ENCODE peak calls at places on chromosomes 12 and 14, in four cellular contexts. Y, C, H and U are unnamed samples.

GRCh38 chr12:11762723-11763326 is 113.4 kb downstream of the ETV6 start:
- DNase-seq in Y (no peak), C (no peak), H (no peak), U (no peak)

GRCh38 chr12:13008741-13009380 is 8.8 kb upstream of the HEBP1 start:
- DNase-seq in Y (no peak), C (no peak), H (no peak), U (no peak)

GRCh38 chr12:122807651-122808050 is 27.6 kb upstream of the HIP1R start:
- DNase-seq in Y (no peak), C (no peak), H (no peak), U (no peak)

GRCh38 chr12:47986832-47987231 is 17.4 kb downstream of the COL2A1 start:
- DNase-seq in Y (no peak), C (no peak), H (no peak), U (no peak)

GRCh38 chr14:55125403-55125802 is 3.6 kb upstream of the LGALS3 start:
- DNase-seq in Y (no peak), C (no peak), H (no peak), U (no peak)

GRCh38 chr14:34539407-34540180 is at the start of gene EAPP:
- DNase-seq in Y (peak), C (peak), H (peak), U (peak)

GRCh38 chr12:103986823-103987222 is 21.2 kb downstream of the TDG start:
- DNase-seq in Y (no peak), C (no peak), H (no peak), U (no peak)

GRCh38 chr12:92234533-92234932 is 88.9 kb upstream of the BTG1 start:
- DNase-seq in Y (no peak), C (no peak), H (no peak), U (no peak)

GRCh38 chr12:101552277-101552676 is 42.5 kb upstream of the MYBPC1 start:
- DNase-seq in Y (no peak), C (no peak), H (no peak), U (no peak)

GRCh38 chr12:77617818-77618217 is 212.9 kb upstream of the NAV3 start:
- DNase-seq in Y (no peak), C (no peak), H (no peak), U (no peak)

GRCh38 chr12:15001733-15002471 is 29.1 kb downstream of the PDE6H start:
- DNase-seq in Y (peak), C (peak), H (no peak), U (no peak)

GRCh38 chr14:52268191-52269061 is 928 bp downstream of the PTGDR start:
- DNase-seq in Y (no peak), C (peak), H (no peak), U (no peak)

GRCh38 chr12:642633-643477 is 20.4 kb downstream of the NINJ2 start:
- DNase-seq in Y (no peak), C (peak), H (peak), U (peak)

GRCh38 chr14:81946808-81947798 is 413.4 kb upstream of the SEL1L start:
- DNase-seq in Y (no peak), C (no peak), H (no peak), U (no peak)

GRCh38 chr12:79710707-79711483 is 20.1 kb upstream of the PAWR start:
- DNase-seq in Y (no peak), C (no peak), H (no peak), U (no peak)

GRCh38 chr12:107955966-107956643 is 173.0 kb upstream of the WSCD2 start:
- DNase-seq in Y (no peak), C (no peak), H (no peak), U (no peak)

GRCh38 chr12:65721541-65722190 is 102.6 kb upstream of the HMGA2 start:
- DNase-seq in Y (no peak), C (no peak), H (no peak), U (no peak)

GRCh38 chr12:82688035-82688501 is 1.4 kb downstream of the TMTC2 start:
- DNase-seq in Y (no peak), C (no peak), H (no peak), U (no peak)

GRCh38 chr14:53109688-53110041 is 43.5 kb downstream of the DDHD1 start:
- DNase-seq in Y (peak), C (no peak), H (no peak), U (no peak)

GRCh38 chr14:100372357-100373048 is 49.4 kb downstream of the SLC25A47 start:
- DNase-seq in Y (no peak), C (no peak), H (no peak), U (no peak)

GRCh38 chr14:21039059-21039422 is 3.1 kb upstream of the RNASE7 start:
- DNase-seq in Y (peak), C (peak), H (no peak), U (no peak)

GRCh38 chr12:118237908-118238307 is 102.0 kb downstream of the PEBP1 start:
- DNase-seq in Y (no peak), C (no peak), H (no peak), U (no peak)

GRCh38 chr12:131747771-131748170 is 36.9 kb downstream of the SFSWAP start:
- DNase-seq in Y (no peak), C (no peak), H (no peak), U (no peak)

GRCh38 chr12:116697305-116698130 is 40.4 kb downstream of the SPRING1 start:
- DNase-seq in Y (peak), C (no peak), H (no peak), U (peak)

GRCh38 chr12:27841392-27841882 is 61.4 kb upstream of the MANSC4 start:
- DNase-seq in Y (no peak), C (no peak), H (no peak), U (no peak)
- TF ChIP-seq TAF1 in Y (no peak), C (no peak), H (no peak), U (no peak)

GRCh38 chr14:91388551-91388975 is 29.1 kb downstream of the CCDC88C start:
- DNase-seq in Y (no peak), C (no peak), H (no peak), U (no peak)
- TF ChIP-seq POLR2AphosphoS5 in Y (no peak), C (no peak), H (no peak), U (no peak)

GRCh38 chr12:55682087-55682796 is 25.5 kb downstream of the ITGA7 start:
- DNase-seq in Y (peak), C (no peak), H (no peak), U (no peak)

GRCh38 chr12:55683676-55684075 is 24.0 kb downstream of the ITGA7 start:
- DNase-seq in Y (no peak), C (no peak), H (no peak), U (no peak)

GRCh38 chr12:55684761-55685370 is 22.8 kb downstream of the ITGA7 start:
- DNase-seq in Y (no peak), C (no peak), H (no peak), U (no peak)

GRCh38 chr12:55679691-55680090 is 28.0 kb downstream of the ITGA7 start:
- DNase-seq in Y (no peak), C (no peak), H (no peak), U (no peak)

DNA sequence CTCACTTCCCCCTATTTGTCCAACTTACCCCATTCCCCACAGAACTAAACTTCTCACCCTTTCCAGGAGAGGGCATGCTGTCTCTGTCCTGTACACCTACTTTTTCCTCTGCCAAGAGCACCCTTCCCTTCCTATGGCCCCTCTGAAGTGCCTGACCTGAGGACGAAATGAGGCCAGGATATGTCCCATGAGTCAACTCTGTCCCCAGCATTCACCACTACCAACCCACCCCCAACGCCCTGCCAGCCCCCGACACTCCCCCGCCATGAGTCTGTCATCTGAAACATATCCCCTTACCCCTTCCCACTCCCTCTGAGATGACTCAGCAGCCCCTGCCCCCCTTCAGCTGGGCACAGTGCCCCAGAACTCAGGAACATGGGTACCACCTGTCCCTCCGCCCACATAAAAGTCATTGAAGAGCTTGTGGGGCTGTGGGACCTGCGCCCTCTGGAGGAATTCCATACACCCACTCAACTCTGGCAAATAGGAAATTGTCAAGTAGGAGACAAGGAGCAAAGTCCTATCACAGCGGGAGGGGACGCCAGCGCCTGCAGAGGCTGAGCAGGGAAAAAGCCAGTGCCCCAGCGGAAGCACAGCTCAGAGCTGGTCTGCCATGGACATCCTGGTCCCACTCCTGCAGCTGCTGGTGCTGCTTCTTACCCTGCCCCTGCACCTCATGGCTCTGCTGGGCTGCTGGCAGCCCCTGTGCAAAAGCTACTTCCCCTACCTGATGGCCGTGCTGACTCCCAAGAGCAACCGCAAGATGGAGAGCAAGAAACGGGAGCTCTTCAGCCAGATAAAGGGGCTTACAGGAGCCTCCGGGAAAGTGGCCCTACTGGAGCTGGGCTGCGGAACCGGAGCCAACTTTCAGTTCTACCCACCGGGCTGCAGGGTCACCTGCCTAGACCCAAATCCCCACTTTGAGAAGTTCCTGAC is 26.3 kb downstream of the ITGA7 start:
- DNase-seq in Y (peak), C (peak), H (no peak), U (no peak)
- TF ChIP-seq POLR2A in Y (peak), C (no peak), H (no peak), U (no peak)

GRCh38 chr14:89534896-89535615 is 118.0 kb upstream of the FOXN3 start:
- DNase-seq in Y (no peak), C (no peak), H (no peak), U (no peak)
- TF ChIP-seq TAF1 in Y (no peak), C (no peak), H (no peak), U (no peak)